ENCODE peak calls at places on chromosome 4, in four cellular contexts. T, F, Y and I are unnamed samples.

GRCh38 chr4:48854982-48855381 is 24.1 kb downstream of the OCIAD1 start:
- DNase-seq in T (no peak), F (no peak), Y (peak), I (no peak)

GRCh38 chr4:89737888-89738287 is 99.1 kb downstream of the SNCA start:
- DNase-seq in T (no peak), F (no peak), Y (peak), I (no peak)

GRCh38 chr4:147786031-147786430 is 54.1 kb downstream of the ARHGAP10 start:
- DNase-seq in T (no peak), F (peak), Y (no peak), I (peak)

GRCh38 chr4:86661006-86661405 is 66.9 kb downstream of the PTPN13 start:
- DNase-seq in T (no peak), F (no peak), Y (no peak), I (no peak)

GRCh38 chr4:80006935-80007744 is 65.9 kb downstream of the ANTXR2 start:
- DNase-seq in T (peak), F (no peak), Y (peak), I (no peak)

GRCh38 chr4:177190995-177191568 is 118.6 kb upstream of the NEIL3 start:
- DNase-seq in T (no peak), F (no peak), Y (peak), I (no peak)

GRCh38 chr4:154490589-154491340 is 834 bp downstream of the DCHS2 start:
- DNase-seq in T (no peak), F (no peak), Y (no peak), I (peak)

GRCh38 chr4:80798082-80798481 is 232.4 kb upstream of the BMP3 start:
- DNase-seq in T (no peak), F (no peak), Y (no peak), I (no peak)

GRCh38 chr4:84529169-84529751 is 30.2 kb upstream of the NKX6-1 start:
- DNase-seq in T (peak), F (peak), Y (peak), I (peak)

GRCh38 chr4:38621004-38621684 is 42.9 kb upstream of the KLF3 start:
- DNase-seq in T (no peak), F (no peak), Y (peak), I (no peak)

GRCh38 chr4:162988530-162988929 is 178.2 kb downstream of the NAF1 start:
- DNase-seq in T (no peak), F (no peak), Y (no peak), I (no peak)

GRCh38 chr4:41880840-41881831 is 54.1 kb upstream of the TMEM33 start:
- DNase-seq in T (no peak), F (no peak), Y (peak), I (no peak)